ENCODE peak calls at places on chromosomes 12 and 14, in nine cellular contexts. B is tibial artery; C is brain microvascular endothelial cell; W is CD8-positive, alpha-beta T cell; R is left lung; K is A549; G is astrocyte; M is kidney; H is lower leg skin. F is an unnamed sample.

GRCh38 chr12:49626836-49627235 is 3.5 kb downstream of the PRPF40B start:
- DNase-seq in B (no peak), C (no peak), W (no peak), R (no peak), K (no peak), G (no peak), M (no peak), H (no peak), F (no peak)

GRCh38 chr12:30568453-30568852 is 127.2 kb downstream of the IPO8 start:
- DNase-seq in B (no peak), C (no peak), W (no peak), R (no peak), K (no peak), G (no peak), M (no peak), H (no peak), F (no peak)

GRCh38 chr12:83390186-83390585 is 703.5 kb downstream of the TMTC2 start:
- DNase-seq in B (no peak), C (no peak), W (no peak), R (no peak), K (no peak), G (no peak), M (no peak), H (no peak), F (no peak)

GRCh38 chr14:99939421-99939820 is 125.8 kb upstream of the EVL start:
- DNase-seq in B (no peak), C (no peak), W (no peak), R (no peak), K (no peak), G (no peak), M (no peak), H (no peak), F (no peak)

GRCh38 chr12:110765144-110765543 is 22.5 kb upstream of the PPP1CC start:
- DNase-seq in B (no peak), C (no peak), W (no peak), R (no peak), K (no peak), G (no peak), M (no peak), H (no peak), F (no peak)

GRCh38 chr14:64112859-64113258 is 181.3 kb downstream of the ESR2 start:
- DNase-seq in B (no peak), C (no peak), W (no peak), R (no peak), K (no peak), G (no peak), M (no peak), H (no peak), F (no peak)

GRCh38 chr12:85489194-85489593 is 209.2 kb downstream of the ALX1 start:
- DNase-seq in B (no peak), C (no peak), W (no peak), R (no peak), K (no peak), G (no peak), M (no peak), H (no peak), F (no peak)

GRCh38 chr12:67096533-67097318 is 172.4 kb upstream of the CAND1 start:
- DNase-seq in B (no peak), C (no peak), W (no peak), R (no peak), K (no peak), G (peak), M (no peak), H (no peak), F (no peak)

GRCh38 chr14:34060747-34061050 is 109.8 kb upstream of the EGLN3 start:
- DNase-seq in B (no peak), C (no peak), W (no peak), R (no peak), K (no peak), G (no peak), M (no peak), H (no peak), F (no peak)

GRCh38 chr12:13992585-13992984 is 11.2 kb upstream of the GRIN2B start:
- DNase-seq in B (no peak), C (no peak), W (no peak), R (no peak), K (no peak), G (no peak), M (no peak), H (no peak), F (no peak)

GRCh38 chr14:80726211-80726610 is 215.3 kb downstream of the CEP128 start:
- DNase-seq in B (no peak), C (no peak), W (no peak), R (no peak), K (no peak), G (no peak), M (no peak), H (no peak), F (no peak)

GRCh38 chr12:93912086-93912733 is 235.0 kb downstream of the CRADD start:
- DNase-seq in B (no peak), C (no peak), W (no peak), R (no peak), K (no peak), G (no peak), M (no peak), H (no peak), F (no peak)

GRCh38 chr12:76455582-76456345 is 103.8 kb downstream of the OSBPL8 start:
- DNase-seq in B (no peak), C (peak), W (no peak), R (no peak), K (peak), G (peak), M (no peak), H (no peak), F (peak)

GRCh38 chr12:27505771-27506170 is 18.2 kb upstream of the PPFIBP1 start:
- DNase-seq in B (no peak), C (no peak), W (no peak), R (no peak), K (no peak), G (no peak), M (no peak), H (no peak), F (no peak)

GRCh38 chr14:61219673-61220072 is 61.5 kb downstream of the TMEM30B start:
- DNase-seq in B (no peak), C (peak), W (no peak), R (no peak), K (no peak), G (no peak), M (no peak), H (no peak), F (no peak)

GRCh38 chr14:86143248-86143647 is 613.3 kb downstream of the FLRT2 start:
- DNase-seq in B (no peak), C (no peak), W (no peak), R (no peak), K (no peak), G (no peak), M (no peak), H (no peak), F (no peak)

GRCh38 chr14:103930051-103930604 is 1.9 kb downstream of the TDRD9 start:
- DNase-seq in B (no peak), C (no peak), W (no peak), R (no peak), K (no peak), G (no peak), M (no peak), H (no peak), F (no peak)

DNA sequence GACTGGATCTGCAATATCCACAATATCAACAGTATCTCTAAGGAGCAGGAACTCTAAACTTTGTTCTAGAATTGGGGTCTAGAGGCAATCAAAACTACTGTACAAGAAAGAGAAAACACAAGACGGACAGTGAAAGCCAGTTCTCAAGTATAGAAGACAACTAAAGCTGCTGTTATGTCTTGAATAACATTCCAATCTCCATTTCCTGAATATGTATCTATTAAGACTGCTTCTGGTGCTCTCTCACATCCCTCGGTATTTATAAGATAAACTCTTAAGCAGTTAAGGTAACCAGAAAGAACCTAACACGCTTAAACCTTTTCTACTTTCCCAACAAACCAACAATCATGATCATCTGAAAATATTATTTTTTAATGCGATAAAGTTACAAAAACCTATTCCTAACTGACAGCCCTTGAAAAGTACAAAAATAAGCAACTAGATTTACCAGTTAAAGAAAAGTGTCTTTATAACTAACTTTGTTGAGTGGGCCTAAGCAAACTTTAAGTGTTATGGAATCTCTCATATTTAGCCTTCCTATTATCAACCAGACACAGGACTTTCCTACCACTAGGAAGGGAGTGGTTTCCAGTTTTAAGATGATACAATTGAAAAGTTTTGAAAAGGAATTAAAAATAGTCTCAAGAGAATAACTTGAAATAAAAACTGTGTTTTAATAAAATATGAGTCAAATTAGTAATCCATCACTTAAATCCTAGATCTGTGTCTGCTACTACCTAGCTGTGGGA is 30.7 kb downstream of the NUMB start:
- DNase-seq in B (no peak), C (no peak), W (no peak), R (no peak), K (no peak), G (no peak), M (no peak), H (no peak), F (no peak)
- TF ChIP-seq CTCF in B (no peak), C (no peak), W (no peak), R (no peak), K (no peak), G (no peak), M (no peak), H (no peak), F (no peak)

GRCh38 chr12:9668141-9669018 is 1.1 kb upstream of the CLEC2D start:
- DNase-seq in B (no peak), C (peak), W (no peak), R (no peak), K (no peak), G (peak), M (no peak), H (no peak), F (no peak)

GRCh38 chr12:9667403-9667802 is 2.1 kb upstream of the CLEC2D start:
- DNase-seq in B (no peak), C (no peak), W (no peak), R (no peak), K (no peak), G (no peak), M (no peak), H (no peak), F (no peak)

GRCh38 chr12:9673404-9674225 is 4.1 kb downstream of the CLEC2D start:
- DNase-seq in B (peak), C (peak), W (peak), R (peak), K (peak), G (peak), M (peak), H (no peak), F (peak)

GRCh38 chr12:9669019-9669326 is 540 bp upstream of the CLEC2D start:
- DNase-seq in B (no peak), C (no peak), W (no peak), R (no peak), K (no peak), G (no peak), M (no peak), H (no peak), F (no peak)

DNA sequence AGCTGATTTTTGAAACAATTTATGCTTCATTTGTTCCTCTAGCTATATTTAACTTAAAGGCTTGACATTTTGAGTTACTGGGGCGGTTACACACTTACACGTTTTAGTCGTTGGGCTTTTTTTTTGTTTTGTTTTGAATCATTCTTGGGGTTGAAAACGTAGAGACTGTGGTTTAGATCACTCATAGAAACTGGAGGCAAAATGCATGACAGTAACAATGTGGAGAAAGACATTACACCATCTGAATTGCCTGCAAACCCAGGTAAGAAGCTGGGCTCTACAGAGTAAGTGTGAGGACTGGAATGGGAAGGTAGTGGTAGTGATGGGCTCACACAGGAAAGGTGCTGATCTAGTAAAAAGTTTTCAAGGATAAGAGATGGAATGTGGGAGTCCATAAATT is at the start of gene CLEC2D:
- DNase-seq in B (no peak), C (no peak), W (peak), R (no peak), K (no peak), G (no peak), M (no peak), H (no peak), F (no peak)
- H3K4me3 ChIP-seq in B (no peak), C (no peak), W (peak), R (no peak), K (no peak), G (no peak), M (no peak), H (no peak), F (no peak)

GRCh38 chr12:71639341-71639760 is 24.3 kb downstream of the ZFC3H1 start:
- DNase-seq in B (no peak), C (no peak), W (no peak), R (no peak), K (peak), G (no peak), M (no peak), H (no peak), F (no peak)
- TF ChIP-seq CTCF in B (no peak), C (peak), W (no peak), R (no peak), K (peak), G (no peak), M (peak), H (no peak), F (no peak)

GRCh38 chr12:121392325-121392716 is 7.6 kb upstream of the RNF34 start:
- DNase-seq in B (no peak), C (no peak), W (no peak), R (no peak), K (no peak), G (no peak), M (no peak), H (no peak), F (no peak)
- H3K4me3 ChIP-seq in B (no peak), C (no peak), W (no peak), R (no peak), K (no peak), G (no peak), M (no peak), H (no peak), F (no peak)

DNA sequence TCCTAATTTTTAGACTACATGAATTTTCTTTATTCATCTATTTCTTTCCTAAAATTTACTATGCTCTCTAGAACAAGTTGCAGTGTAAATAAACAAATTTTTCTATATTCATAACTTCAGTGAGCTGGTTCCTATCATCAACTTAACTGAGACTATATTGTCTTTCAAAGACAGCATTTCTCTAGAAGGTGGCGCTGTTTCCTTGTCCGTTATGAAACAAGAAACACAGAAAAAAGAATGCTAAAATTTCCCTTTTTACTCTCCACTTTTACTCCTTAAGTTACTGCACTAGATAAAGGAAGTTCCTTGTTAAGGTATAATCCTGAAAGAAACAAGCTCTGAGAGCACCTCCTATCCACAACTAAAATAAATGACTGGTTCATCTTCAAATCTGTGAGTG is 8.2 kb upstream of the CLEC2A start:
- DNase-seq in B (no peak), C (no peak), W (no peak), R (no peak), K (peak), G (no peak), M (no peak), H (no peak), F (no peak)
- TF ChIP-seq CTCF in B (no peak), C (peak), W (peak), R (no peak), K (peak), G (no peak), M (no peak), H (no peak), F (peak)

DNA sequence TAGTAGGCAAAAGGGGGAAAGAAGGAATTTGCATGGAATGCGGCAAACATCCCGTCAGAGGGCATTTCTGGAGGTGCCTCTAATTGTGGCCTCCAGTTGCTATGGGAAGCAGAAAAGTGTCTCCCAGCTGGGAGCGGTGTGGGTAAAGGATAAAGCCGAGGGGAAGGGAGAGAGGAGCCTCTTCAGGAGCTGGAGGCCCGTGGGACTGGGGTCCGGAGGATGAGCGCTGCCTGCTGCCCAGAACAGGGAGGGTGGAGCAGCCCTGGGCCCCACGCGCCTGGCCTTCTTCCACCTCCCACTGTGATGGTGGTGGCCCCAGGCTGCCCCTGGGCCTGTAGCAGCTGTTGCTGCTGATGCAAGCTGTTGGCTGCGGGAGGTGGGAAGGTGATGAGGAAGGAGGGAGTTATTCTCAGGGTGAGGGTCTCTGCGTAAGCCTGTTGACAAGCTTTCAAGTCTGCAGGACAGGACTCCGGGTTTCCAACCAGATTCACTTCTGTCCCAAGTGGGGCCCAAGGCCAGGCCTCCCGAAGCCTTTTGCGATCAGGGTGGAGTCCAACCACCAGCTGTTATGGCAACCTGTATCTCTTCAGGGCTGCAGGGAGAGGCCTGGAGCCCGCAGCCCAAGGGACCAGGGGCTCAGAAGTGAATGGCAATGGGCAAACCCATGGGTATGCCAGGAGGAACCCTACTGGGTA is 19.1 kb upstream of the PGF start:
- DNase-seq in B (peak), C (no peak), W (no peak), R (no peak), K (no peak), G (no peak), M (peak), H (no peak), F (no peak)
- H3K4me3 ChIP-seq in B (no peak), C (no peak), W (no peak), R (no peak), K (no peak), G (no peak), M (no peak), H (no peak), F (no peak)

F was measured in AG09309.